ENCODE peak calls at places on chromosomes 11 and 22, in seven cellular contexts. S is A549, N is H1, R is SK-N-SH, A is GM12878, G is HepG2, P is K562. Z is an unnamed sample.

GRCh38 chr11:102599642-102600261 is 25.4 kb downstream of the MMP20 start:
- DNase-seq in G (peak), R (no peak), A (no peak), P (no peak), S (peak), N (no peak), Z (peak)

GRCh38 chr22:48893288-48894063 is 934.2 kb downstream of the BRD1 start:
- DNase-seq in N (no peak), G (no peak), P (no peak), S (no peak), R (no peak), A (no peak), Z (no peak)

GRCh38 chr11:95507794-95508193 is 276.8 kb upstream of the SESN3 start:
- DNase-seq in R (no peak), S (no peak), A (no peak), N (no peak), G (no peak), P (peak), Z (no peak)

GRCh38 chr11:65615950-65616574 is 486 bp downstream of the PCNX3 start:
- DNase-seq in S (peak), A (no peak), P (peak), N (no peak), R (peak), G (peak), Z (no peak)

GRCh38 chr22:39215430-39216142 is 29.2 kb downstream of the PDGFB start:
- DNase-seq in P (peak), A (no peak), G (no peak), N (no peak), R (no peak), S (peak), Z (no peak)

GRCh38 chr11:103364687-103365086 is 255.5 kb downstream of the DYNC2H1 start:
- DNase-seq in N (no peak), A (no peak), G (no peak), P (no peak), R (no peak), S (no peak), Z (peak)

GRCh38 chr11:97225794-97226193 is 836.0 kb downstream of the JRKL start:
- DNase-seq in A (no peak), G (no peak), N (no peak), R (peak), P (no peak), S (no peak), Z (no peak)

GRCh38 chr11:3085052-3085451 is 27.8 kb upstream of the CARS1 start:
- DNase-seq in S (no peak), P (no peak), N (no peak), G (no peak), R (peak), A (no peak), Z (no peak)

GRCh38 chr11:80462211-80462610 is 1021.4 kb upstream of the TENM4 start:
- DNase-seq in G (no peak), S (no peak), P (no peak), A (no peak), N (no peak), R (no peak), Z (no peak)

GRCh38 chr11:118274184-118274583 is 10.1 kb upstream of the MPZL2 start:
- DNase-seq in S (no peak), A (no peak), P (no peak), G (no peak), R (no peak), N (no peak), Z (no peak)

GRCh38 chr11:86192858-86193257 is 51.7 kb upstream of the EED start:
- DNase-seq in G (no peak), R (no peak), S (no peak), A (no peak), N (no peak), P (no peak), Z (no peak)

GRCh38 chr11:87352759-87353707 is 315.3 kb downstream of the TMEM135 start:
- DNase-seq in A (no peak), S (peak), N (peak), G (peak), R (peak), P (peak), Z (peak)

DNA sequence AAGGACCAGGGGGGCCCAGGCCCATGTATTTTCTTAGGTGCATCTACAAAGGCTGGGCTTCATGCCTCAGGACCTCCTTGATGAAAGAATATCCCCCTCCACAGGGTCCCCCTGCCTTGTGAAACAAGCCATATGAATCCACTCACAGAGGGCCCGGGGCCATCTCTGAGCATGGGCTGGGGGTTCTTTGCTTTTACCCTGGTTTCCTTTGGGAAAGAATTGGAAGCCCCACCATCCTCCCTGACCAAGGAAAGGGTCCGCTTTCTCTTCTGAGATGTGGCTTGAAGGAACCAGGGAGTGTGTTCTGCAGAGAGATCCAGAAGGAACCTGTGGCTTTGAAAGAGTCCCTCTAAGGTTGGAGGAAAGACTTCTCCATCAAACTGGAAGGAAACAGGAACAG is 9.2 kb upstream of the ANO1 start:
- DNase-seq in G (no peak), S (no peak), A (no peak), R (peak), P (no peak), N (no peak), Z (no peak)
- TF ChIP-seq RFX5 in G (no peak), S (no peak), A (no peak), R (no peak), P (no peak), N (no peak), Z (no peak)

DNA sequence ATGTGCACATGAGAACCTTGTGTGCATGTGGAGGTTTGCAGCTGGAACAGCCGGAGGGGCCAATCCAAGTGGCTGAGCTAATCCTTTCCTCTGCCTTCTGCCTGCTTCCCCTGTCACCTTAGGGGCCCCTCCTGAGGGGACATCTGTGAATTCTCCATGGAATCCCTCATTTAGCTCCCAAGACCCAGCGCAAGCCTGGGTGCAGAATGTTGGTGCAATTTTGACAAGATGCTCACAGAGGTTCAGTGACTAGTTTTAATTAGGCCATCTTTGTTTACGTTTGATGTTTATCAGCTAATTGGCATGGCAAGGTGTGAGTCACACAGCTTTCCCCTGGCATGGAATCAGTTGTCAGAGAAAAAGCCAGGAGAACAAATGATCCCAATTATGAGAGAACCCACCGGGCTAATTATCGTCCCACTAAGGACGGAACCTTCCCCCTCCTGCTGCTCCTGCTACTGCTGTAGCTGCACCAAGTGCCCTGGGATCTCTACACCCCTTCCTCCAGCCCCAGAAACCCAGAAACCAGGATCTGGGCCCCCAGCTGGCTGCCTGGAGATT is 63.6 kb upstream of the PAX6 start:
- DNase-seq in P (no peak), S (no peak), G (no peak), A (no peak), N (no peak), R (no peak), Z (no peak)
- TF ChIP-seq RFX5 in P (no peak), S (no peak), G (no peak), A (no peak), N (no peak), R (no peak), Z (no peak)

GRCh38 chr11:119389611-119390254 is 8.2 kb upstream of the USP2 start:
- DNase-seq in P (peak), G (no peak), N (no peak), R (no peak), A (no peak), S (peak), Z (no peak)
- TF ChIP-seq RFX5 in P (no peak), G (no peak), N (no peak), R (no peak), A (no peak), S (no peak), Z (no peak)

DNA sequence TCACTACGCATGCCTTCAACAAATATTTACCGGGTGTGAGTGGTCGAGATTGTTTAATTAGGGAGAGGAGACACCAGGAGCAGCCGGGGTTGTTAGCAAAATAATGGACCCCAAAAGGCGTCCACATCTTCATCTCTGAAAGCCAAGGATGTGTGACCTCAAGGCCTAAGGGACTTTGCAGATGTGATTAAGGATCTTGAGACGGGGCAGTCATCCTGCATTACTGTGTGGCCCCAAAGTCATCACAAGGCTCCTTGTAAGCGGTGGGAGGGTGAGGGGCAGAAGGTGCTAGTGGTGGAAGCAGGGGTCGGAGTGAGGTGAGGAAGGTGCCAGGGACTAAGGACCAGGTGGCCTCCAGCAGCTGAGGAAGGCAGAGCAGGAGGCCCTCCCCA is 83.6 kb downstream of the CELSR1 start:
- DNase-seq in R (no peak), G (no peak), S (no peak), P (no peak), A (no peak), N (no peak), Z (no peak)
- TF ChIP-seq RFX5 in R (no peak), G (no peak), S (no peak), P (no peak), A (no peak), N (no peak), Z (no peak)

DNA sequence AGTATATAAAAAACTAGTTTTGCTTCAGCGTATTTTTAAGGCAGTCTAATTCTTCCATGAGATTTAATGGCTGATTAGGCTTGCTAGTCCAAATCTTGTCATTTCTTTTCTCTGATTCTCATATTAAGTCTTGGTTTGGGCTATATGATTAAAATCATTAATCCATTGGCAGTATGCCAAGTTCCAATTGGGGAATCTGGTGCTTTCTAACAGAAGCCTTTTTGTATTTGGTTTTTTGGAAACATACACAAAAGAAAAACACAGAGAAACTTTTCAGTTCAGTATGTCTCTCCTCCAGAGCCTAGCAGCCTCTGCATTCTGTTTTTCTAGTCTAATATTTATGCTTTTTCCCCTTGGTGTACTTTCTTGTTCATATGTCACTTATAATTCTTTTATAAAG is 37.9 kb downstream of the SWAP70 start:
- DNase-seq in G (no peak), A (no peak), S (no peak), P (no peak), N (no peak), R (no peak), Z (no peak)
- TF ChIP-seq RFX5 in G (no peak), A (no peak), S (no peak), P (no peak), N (no peak), R (no peak), Z (no peak)

DNA sequence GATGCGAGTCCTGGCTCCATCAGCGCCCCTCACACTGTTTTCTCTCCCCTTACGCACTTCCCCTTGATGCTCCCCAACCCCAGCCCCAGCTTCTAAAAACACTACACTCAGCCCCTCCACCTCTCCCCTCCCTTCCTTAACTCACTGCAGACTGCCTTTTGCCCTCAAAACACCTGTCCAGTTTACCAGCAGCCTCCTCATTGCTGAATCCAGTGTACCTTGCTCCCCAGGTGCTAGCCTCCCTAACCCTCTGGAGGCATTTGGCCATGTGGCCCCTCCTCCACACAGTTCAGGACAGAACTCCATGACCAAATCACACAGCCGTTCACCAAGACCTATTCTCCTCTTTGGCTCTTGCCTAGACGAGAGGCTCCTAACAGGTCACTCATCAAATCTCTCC is 2.8 kb upstream of the GALR3 start:
- DNase-seq in A (no peak), S (no peak), P (no peak), N (no peak), G (no peak), R (no peak), Z (no peak)
- TF ChIP-seq RFX5 in A (no peak), S (no peak), P (no peak), N (no peak), G (no peak), R (no peak), Z (no peak)

GRCh38 chr11:31958086-31958735 is 132.7 kb upstream of the RCN1 start:
- DNase-seq in A (peak), N (peak), S (peak), G (peak), R (peak), P (peak), Z (peak)
- TF ChIP-seq RFX5 in A (no peak), N (no peak), S (no peak), G (no peak), R (no peak), P (no peak), Z (no peak)